ENCODE peak calls at places on chromosomes 3 and 15, in ten cellular contexts. D is epithelial cell of esophagus, O is left ventricle myocardium superior, C is amygdala, A is tibial nerve, U is AG09319, P is astrocyte of the spinal cord, I is brain microvascular endothelial cell, T is bronchial epithelial cell, B is DMS79. R is an unnamed sample.

GRCh38 chr3:134640378-134640777 is 10.4 kb downstream of the KY start:
- DNase-seq in I (no peak), A (no peak), U (no peak), B (no peak), T (no peak), D (no peak), O (no peak), P (no peak), C (no peak), R (no peak)

GRCh38 chr15:50888054-50888453 is 20.4 kb upstream of the AP4E1 start:
- DNase-seq in I (peak), T (no peak), O (no peak), C (no peak), A (no peak), U (no peak), B (no peak), P (no peak), D (no peak), R (no peak)

GRCh38 chr3:61560452-61561373 is 658 bp upstream of the PTPRG start:
- DNase-seq in O (peak), B (peak), U (peak), C (peak), P (peak), I (peak), T (peak), D (peak), A (peak), R (peak)

GRCh38 chr3:43231276-43232000 is 54.9 kb upstream of the SNRK start:
- DNase-seq in T (no peak), A (no peak), O (no peak), U (no peak), I (peak), B (no peak), D (no peak), C (no peak), P (peak), R (no peak)

GRCh38 chr15:26113296-26113695 is 250.2 kb upstream of the ATP10A start:
- DNase-seq in T (no peak), C (no peak), P (no peak), I (no peak), A (no peak), U (no peak), O (no peak), D (no peak), B (no peak), R (no peak)

GRCh38 chr15:45088801-45089711 is 24.9 kb downstream of the DUOX2 start:
- DNase-seq in A (no peak), C (no peak), U (no peak), D (no peak), O (no peak), T (no peak), P (no peak), I (no peak), B (no peak), R (no peak)

GRCh38 chr3:55624238-55624637 is 137.1 kb upstream of the WNT5A start:
- DNase-seq in T (peak), O (no peak), I (peak), B (no peak), P (peak), C (no peak), D (peak), A (no peak), U (no peak), R (no peak)

GRCh38 chr15:50380089-50380488 is 25.1 kb upstream of the GABPB1 start:
- DNase-seq in I (no peak), B (no peak), T (no peak), U (no peak), C (no peak), A (no peak), P (peak), D (no peak), O (no peak), R (no peak)

GRCh38 chr3:32202496-32202895 is 36.0 kb upstream of the CMTM8 start:
- DNase-seq in U (no peak), D (no peak), B (no peak), O (no peak), C (no peak), A (no peak), I (no peak), T (no peak), P (no peak), R (no peak)

GRCh38 chr3:13782501-13782900 is 97.4 kb downstream of the WNT7A start:
- DNase-seq in D (no peak), T (no peak), A (no peak), C (no peak), B (no peak), I (no peak), P (no peak), O (no peak), U (no peak), R (no peak)

GRCh38 chr3:12766541-12766940 is 7.5 kb upstream of the TMEM40 start:
- DNase-seq in C (no peak), T (no peak), P (no peak), U (no peak), D (no peak), A (no peak), I (no peak), B (no peak), O (no peak), R (no peak)

GRCh38 chr3:150759319-150759718 is 3.6 kb downstream of the SIAH2 start:
- DNase-seq in U (no peak), A (no peak), D (peak), P (no peak), O (no peak), B (no peak), T (peak), I (no peak), C (no peak), R (no peak)

GRCh38 chr3:135618123-135618522 is 347.4 kb upstream of the PPP2R3A start:
- DNase-seq in A (no peak), B (no peak), P (no peak), O (no peak), U (no peak), C (no peak), I (no peak), T (no peak), D (no peak), R (no peak)

GRCh38 chr15:31228980-31229826 is 97.4 kb upstream of the KLF13 start:
- DNase-seq in I (no peak), B (no peak), D (peak), C (no peak), A (no peak), T (no peak), U (no peak), P (no peak), O (peak), R (peak)

GRCh38 chr3:40109641-40110490 is 199.6 kb upstream of the EIF1B start:
- DNase-seq in I (no peak), U (no peak), C (no peak), T (no peak), B (no peak), P (no peak), A (no peak), O (no peak), D (no peak), R (no peak)

GRCh38 chr15:71551566-71551965 is 258.8 kb upstream of the NR2E3 start:
- DNase-seq in U (no peak), D (no peak), T (no peak), I (no peak), C (no peak), O (no peak), A (no peak), B (no peak), P (peak), R (no peak)

GRCh38 chr3:108008931-108009635 is 81.7 kb downstream of the CD47 start:
- DNase-seq in D (no peak), U (peak), B (no peak), A (no peak), O (no peak), P (peak), T (no peak), C (no peak), I (peak), R (no peak)

GRCh38 chr15:66879968-66880367 is 177.9 kb downstream of the SMAD6 start:
- DNase-seq in B (no peak), D (no peak), U (no peak), O (no peak), C (no peak), I (no peak), A (no peak), T (no peak), P (no peak), R (no peak)

GRCh38 chr15:37053070-37053653 is 47.2 kb downstream of the MEIS2 start:
- DNase-seq in A (no peak), B (no peak), I (peak), C (no peak), U (no peak), O (no peak), T (no peak), P (peak), D (no peak), R (no peak)

R was measured in A549.